ENCODE peak calls at places on chromosome 18, in five cellular contexts. Y is AG20443, F is kidney, K is AG08396, X is WTC11. I is an unnamed sample.
A peak's percentile ranks its signal among the peaks of the same experiment; 100 is the strongest.

GRCh38 chr18:63433349-63433866 is 11.1 kb upstream of the VPS4B start:
- DNase-seq in Y (peak; percentile 43), F (no peak), K (no peak), X (no peak), I (no peak)

GRCh38 chr18:8898990-8899389 is 193.6 kb downstream of the MTCL1 start:
- DNase-seq in Y (no peak), F (no peak), K (no peak), X (peak; percentile 27), I (no peak)

GRCh38 chr18:58186258-58186948 is 142.4 kb downstream of the NEDD4L start:
- DNase-seq in Y (peak; percentile 39), F (no peak), K (peak; percentile 47), X (no peak), I (peak; percentile 56)

GRCh38 chr18:10530852-10531251 is 5.0 kb downstream of the NAPG start:
- DNase-seq in Y (no peak), F (no peak), K (no peak), X (no peak), I (no peak)

GRCh38 chr18:13547347-13547746 is 179.0 kb downstream of the FAM210A start:
- DNase-seq in Y (no peak), F (no peak), K (no peak), X (no peak), I (no peak)

GRCh38 chr18:24212939-24213338 is 74.1 kb downstream of the CABYR start:
- DNase-seq in Y (peak; percentile 37), F (no peak), K (peak; percentile 47), X (no peak), I (no peak)

GRCh38 chr18:5064846-5065245 is 132.2 kb downstream of the AKAIN1 start:
- DNase-seq in Y (no peak), F (no peak), K (no peak), X (no peak), I (no peak)

GRCh38 chr18:8946046-8946838 is 156.3 kb upstream of the NDUFV2 start:
- DNase-seq in Y (peak; percentile 65), F (no peak), K (peak; percentile 63), X (no peak), I (no peak)

GRCh38 chr18:58761970-58762780 is 90.9 kb downstream of the MALT1 start:
- DNase-seq in Y (no peak), F (no peak), K (no peak), X (no peak), I (no peak)

GRCh38 chr18:6719914-6720692 is 9.4 kb upstream of the ARHGAP28 start:
- DNase-seq in Y (no peak), F (no peak), K (no peak), X (no peak), I (no peak)

GRCh38 chr18:79548077-79548450 is 131.5 kb upstream of the CTDP1 start:
- DNase-seq in Y (no peak), F (peak; percentile 58), K (no peak), X (no peak), I (peak; percentile 32)

GRCh38 chr18:34626404-34627137 is 83.5 kb upstream of the DTNA start:
- DNase-seq in Y (no peak), F (no peak), K (no peak), X (no peak), I (no peak)

GRCh38 chr18:64678048-64678447 is 529.2 kb upstream of the LINC00305 start:
- DNase-seq in Y (no peak), F (no peak), K (no peak), X (peak; percentile 16), I (no peak)

GRCh38 chr18:28159055-28159454 is 17.9 kb downstream of the CDH2 start:
- DNase-seq in Y (peak; percentile 33), F (no peak), K (no peak), X (no peak), I (no peak)

GRCh38 chr18:58800582-58800981 is 64.1 kb upstream of the ZNF532 start:
- DNase-seq in Y (no peak), F (no peak), K (no peak), X (no peak), I (no peak)

GRCh38 chr18:48547456-48548403 is 8.9 kb downstream of the CTIF start:
- DNase-seq in Y (peak; percentile 93), F (no peak), K (peak; percentile 82), X (no peak), I (no peak)

GRCh38 chr18:75422341-75422910 is 5.1 kb downstream of the SMIM21 start:
- DNase-seq in Y (no peak), F (no peak), K (no peak), X (no peak), I (no peak)

GRCh38 chr18:39414009-39414700 is 1848.6 kb upstream of the CELF4 start:
- DNase-seq in Y (peak; percentile 10), F (no peak), K (no peak), X (no peak), I (no peak)

GRCh38 chr18:65737346-65737745 is 13.5 kb upstream of the CDH7 start:
- DNase-seq in Y (no peak), F (no peak), K (no peak), X (no peak), I (no peak)

GRCh38 chr18:23377669-23378469 is 75.2 kb upstream of the RIOK3 start:
- DNase-seq in Y (peak; percentile 74), F (no peak), K (peak; percentile 69), X (no peak), I (no peak)

GRCh38 chr18:28189400-28190239 is 12.7 kb upstream of the CDH2 start:
- DNase-seq in Y (peak; percentile 42), F (no peak), K (peak; percentile 52), X (peak; percentile 61), I (no peak)

GRCh38 chr18:73766915-73767314 is 380.7 kb downstream of the FBXO15 start:
- DNase-seq in Y (no peak), F (no peak), K (no peak), X (no peak), I (no peak)

GRCh38 chr18:74796928-74797576 is 199.4 kb downstream of the ZNF407 start:
- DNase-seq in Y (peak; percentile 50), F (no peak), K (peak; percentile 30), X (no peak), I (no peak)

GRCh38 chr18:33034212-33034611 is 261.4 kb upstream of the KLHL14 start:
- DNase-seq in Y (no peak), F (no peak), K (no peak), X (no peak), I (no peak)

GRCh38 chr18:77300579-77300978 is 50.9 kb downstream of the GALR1 start:
- DNase-seq in Y (no peak), F (no peak), K (no peak), X (no peak), I (no peak)

GRCh38 chr18:60413944-60414547 is 41.5 kb upstream of the MC4R start:
- DNase-seq in Y (no peak), F (no peak), K (no peak), X (peak; percentile 68), I (no peak)

GRCh38 chr18:47932170-47932569 is 1.7 kb upstream of the SMAD2 start:
- DNase-seq in Y (no peak), F (no peak), K (no peak), X (no peak), I (no peak)

GRCh38 chr18:11655605-11655932 is 33.5 kb upstream of the GNAL start:
- DNase-seq in Y (no peak), F (no peak), K (no peak), X (no peak), I (no peak)

GRCh38 chr18:32349728-32350395 is 120.8 kb downstream of the GAREM1 start:
- DNase-seq in Y (peak; percentile 72), F (no peak), K (peak; percentile 61), X (no peak), I (no peak)

GRCh38 chr18:51617572-51618260 is 420.2 kb upstream of the MEX3C start:
- DNase-seq in Y (no peak), F (no peak), K (no peak), X (no peak), I (no peak)

GRCh38 chr18:74252032-74252380 is 39.8 kb downstream of the CYB5A start:
- DNase-seq in Y (peak; percentile 29), F (no peak), K (peak; percentile 22), X (no peak), I (no peak)

GRCh38 chr18:32875625-32876024 is 102.8 kb upstream of the KLHL14 start:
- DNase-seq in Y (no peak), F (no peak), K (no peak), X (no peak), I (no peak)

GRCh38 chr18:2411381-2411977 is 159.8 kb downstream of the METTL4 start:
- DNase-seq in Y (peak; percentile 33), F (no peak), K (peak; percentile 18), X (no peak), I (no peak)

GRCh38 chr18:9081940-9082339 is 20.6 kb upstream of the NDUFV2 start:
- DNase-seq in Y (no peak), F (no peak), K (no peak), X (no peak), I (no peak)

GRCh38 chr18:2316686-2317308 is 254.5 kb downstream of the METTL4 start:
- DNase-seq in Y (no peak), F (no peak), K (no peak), X (no peak), I (no peak)

GRCh38 chr18:77550625-77551024 is 301.0 kb downstream of the GALR1 start:
- DNase-seq in Y (no peak), F (no peak), K (no peak), X (no peak), I (no peak)

GRCh38 chr18:65365245-65365955 is 385.4 kb upstream of the CDH7 start:
- DNase-seq in Y (no peak), F (no peak), K (no peak), X (no peak), I (no peak)

GRCh38 chr18:6959110-6959509 is 158.5 kb downstream of the LAMA1 start:
- DNase-seq in Y (no peak), F (peak; percentile 60), K (no peak), X (no peak), I (no peak)

GRCh38 chr18:77379976-77380375 is 130.3 kb downstream of the GALR1 start:
- DNase-seq in Y (no peak), F (no peak), K (no peak), X (no peak), I (no peak)

GRCh38 chr18:49784427-49785185 is 28.7 kb downstream of the ACAA2 start:
- DNase-seq in Y (peak; percentile 47), F (no peak), K (no peak), X (no peak), I (no peak)